ENCODE peak calls at places on chromosomes 13 and 19, in four cellular contexts. One of them, this sample, is unnamed.
A peak's percentile ranks its signal among the peaks of the same experiment; 100 is the strongest.

GRCh38 chr13:25981060-25981459 is 70.8 kb downstream of the SHISA2 start:
- DNase-seq in kidney glomerular epithelial cell: no peak
- DNase-seq in cardiac fibroblast: no peak
- DNase-seq in CD8-positive, alpha-beta T cell: no peak
- DNase-seq in this sample: no peak

GRCh38 chr13:40377783-40378182 is 288.7 kb downstream of the FOXO1 start:
- DNase-seq in kidney glomerular epithelial cell: peak; percentile 80
- DNase-seq in cardiac fibroblast: peak; percentile 28
- DNase-seq in CD8-positive, alpha-beta T cell: no peak
- DNase-seq in this sample: no peak

GRCh38 chr13:78602561-78603239 is 652 bp downstream of the POU4F1 start:
- DNase-seq in kidney glomerular epithelial cell: no peak
- DNase-seq in cardiac fibroblast: no peak
- DNase-seq in CD8-positive, alpha-beta T cell: no peak
- DNase-seq in this sample: no peak

GRCh38 chr19:50461066-50461875 is 15.0 kb upstream of the EMC10 start:
- DNase-seq in kidney glomerular epithelial cell: peak; percentile 69
- DNase-seq in cardiac fibroblast: peak; percentile 77
- DNase-seq in CD8-positive, alpha-beta T cell: peak; percentile 55
- DNase-seq in this sample: peak; percentile 74

GRCh38 chr19:21101511-21102242 is 19.7 kb downstream of the ZNF714 start:
- DNase-seq in kidney glomerular epithelial cell: no peak
- DNase-seq in cardiac fibroblast: peak; percentile 20
- DNase-seq in CD8-positive, alpha-beta T cell: no peak
- DNase-seq in this sample: no peak

GRCh38 chr13:51552027-51552426 is 32.2 kb upstream of the WDFY2 start:
- DNase-seq in kidney glomerular epithelial cell: no peak
- DNase-seq in cardiac fibroblast: no peak
- DNase-seq in CD8-positive, alpha-beta T cell: no peak
- DNase-seq in this sample: no peak

GRCh38 chr19:47158879-47159509 is 28.4 kb downstream of the SAE1 start:
- DNase-seq in kidney glomerular epithelial cell: peak; percentile 90
- DNase-seq in cardiac fibroblast: peak; percentile 59
- DNase-seq in CD8-positive, alpha-beta T cell: peak; percentile 43
- DNase-seq in this sample: no peak

GRCh38 chr19:52148256-52148655 is 8.5 kb upstream of the ZNF616 start:
- DNase-seq in kidney glomerular epithelial cell: no peak
- DNase-seq in cardiac fibroblast: no peak
- DNase-seq in CD8-positive, alpha-beta T cell: no peak
- DNase-seq in this sample: no peak

GRCh38 chr19:736125-736524 is 14.8 kb upstream of the MISP start:
- DNase-seq in kidney glomerular epithelial cell: no peak
- DNase-seq in cardiac fibroblast: no peak
- DNase-seq in CD8-positive, alpha-beta T cell: no peak
- DNase-seq in this sample: no peak

GRCh38 chr19:11382898-11383705 is 1.0 kb downstream of the EPOR start:
- DNase-seq in kidney glomerular epithelial cell: no peak
- DNase-seq in cardiac fibroblast: peak; percentile 27
- DNase-seq in CD8-positive, alpha-beta T cell: peak; percentile 29
- DNase-seq in this sample: peak; percentile 82

GRCh38 chr13:73428137-73428536 is 369.3 kb downstream of the KLF5 start:
- DNase-seq in kidney glomerular epithelial cell: peak; percentile 36
- DNase-seq in cardiac fibroblast: peak; percentile 84
- DNase-seq in CD8-positive, alpha-beta T cell: no peak
- DNase-seq in this sample: peak; percentile 33

GRCh38 chr13:80171096-80171495 is 169.8 kb downstream of the SPRY2 start:
- DNase-seq in kidney glomerular epithelial cell: no peak
- DNase-seq in cardiac fibroblast: no peak
- DNase-seq in CD8-positive, alpha-beta T cell: no peak
- DNase-seq in this sample: peak; percentile 31